ENCODE peak calls at places on chromosome 17, in five cellular contexts. K, C, L, N and P are unnamed samples. For H3K4me1 and H3K36me3, the result is how much of the 10 kb centered on the place peaks cover.

GRCh38 chr17:22138861-22139469 is 446.6 kb downstream of the KCNJ18 start:
- DNase-seq in K (no peak), L (no peak), C (no peak), N (no peak), P (no peak)

GRCh38 chr17:2883544-2884203 is 87.4 kb downstream of the RAP1GAP2 start:
- DNase-seq in L (no peak), K (no peak), C (no peak), N (peak), P (no peak)

GRCh38 chr17:2357237-2357636 is 19.9 kb downstream of the SGSM2 start:
- DNase-seq in K (no peak), N (no peak), L (no peak), C (no peak), P (no peak)

GRCh38 chr17:70278846-70279465 is 109.6 kb downstream of the KCNJ2 start:
- DNase-seq in L (no peak), K (no peak), C (no peak), N (no peak), P (no peak)

GRCh38 chr17:7523033-7523432 is 25.8 kb upstream of the TNFSF12 start:
- DNase-seq in N (peak), L (no peak), C (peak), K (peak), P (peak)

GRCh38 chr17:42683407-42684031 is 1.2 kb downstream of the CNTNAP1 start:
- DNase-seq in C (no peak), L (no peak), K (no peak), N (peak), P (no peak)

GRCh38 chr17:48993305-48993704 is 3.9 kb upstream of the IGF2BP1 start:
- DNase-seq in C (no peak), N (no peak), L (no peak), K (no peak), P (no peak)

GRCh38 chr17:65314212-65314611 is 177.0 kb downstream of the RGS9 start:
- DNase-seq in C (no peak), N (no peak), L (no peak), K (no peak), P (no peak)

GRCh38 chr17:79842136-79842655 is 3.0 kb upstream of the CBX4 start:
- DNase-seq in N (no peak), K (no peak), L (no peak), C (no peak), P (no peak)

GRCh38 chr17:13114601-13115024 is 96.8 kb upstream of the ELAC2 start:
- DNase-seq in L (no peak), C (no peak), K (no peak), N (peak), P (no peak)

GRCh38 chr17:66272699-66273390 is 29.6 kb upstream of the PRKCA start:
- DNase-seq in K (no peak), N (no peak), L (no peak), C (no peak), P (no peak)

GRCh38 chr17:12964162-12964561 is 53.7 kb downstream of the ELAC2 start:
- DNase-seq in C (no peak), K (no peak), L (no peak), N (no peak), P (no peak)

GRCh38 chr17:70378005-70378404 is 208.7 kb downstream of the KCNJ2 start:
- DNase-seq in N (no peak), C (no peak), L (no peak), K (no peak), P (no peak)

GRCh38 chr17:68456529-68457167 is 648 bp downstream of the WIPI1 start:
- DNase-seq in K (no peak), C (no peak), N (peak), L (peak), P (no peak)

GRCh38 chr17:1882836-1883235 is 53.0 kb downstream of the RPA1 start:
- DNase-seq in K (peak), L (no peak), C (no peak), N (peak), P (no peak)

GRCh38 chr17:37465058-37465616 is 24.6 kb upstream of the DUSP14 start:
- DNase-seq in N (no peak), L (no peak), K (no peak), C (no peak), P (no peak)

GRCh38 chr17:57629470-57629869 is 115.6 kb downstream of the CCDC182 start:
- DNase-seq in C (no peak), K (no peak), N (no peak), L (no peak), P (no peak)

GRCh38 chr17:80245566-80246265 is 14.9 kb upstream of the RNF213 start:
- DNase-seq in L (peak), N (no peak), C (no peak), K (no peak), P (no peak)

GRCh38 chr17:43171761-43172487 is 910 bp downstream of the NBR1 start:
- DNase-seq in C (no peak), N (peak), L (no peak), K (no peak), P (no peak)

GRCh38 chr17:69269174-69269998 is 40.8 kb upstream of the ABCA10 start:
- DNase-seq in L (no peak), N (no peak), C (no peak), K (no peak), P (no peak)

GRCh38 chr17:2238432-2239169 is 65.0 kb downstream of the SMG6 start:
- DNase-seq in L (no peak), C (no peak), K (no peak), N (no peak), P (no peak)

GRCh38 chr17:66985338-66985737 is 20.8 kb downstream of the CACNG4 start:
- DNase-seq in K (no peak), L (no peak), C (no peak), N (no peak), P (no peak)

GRCh38 chr17:58336456-58337094 is 8.0 kb upstream of the TSPOAP1 start:
- DNase-seq in K (no peak), N (peak), L (peak), C (no peak), P (no peak)

GRCh38 chr17:68771867-68772515 is 170.8 kb upstream of the FAM20A start:
- DNase-seq in N (no peak), K (no peak), C (no peak), L (no peak), P (no peak)

GRCh38 chr17:76925333-76925935 is 57.2 kb downstream of the MGAT5B start:
- DNase-seq in C (no peak), K (no peak), N (no peak), L (no peak), P (no peak)

GRCh38 chr17:39626171-39626670 is 531 bp upstream of the PPP1R1B start:
- DNase-seq in N (no peak), C (no peak), K (no peak), L (no peak), P (no peak)

GRCh38 chr17:40479754-40480480 is 21.5 kb downstream of the TNS4 start:
- DNase-seq in C (no peak), L (no peak), N (no peak), K (no peak), P (no peak)

GRCh38 chr17:47802341-47803022 is 19.1 kb downstream of the OSBPL7 start:
- DNase-seq in K (peak), L (peak), C (peak), N (peak), P (peak)

GRCh38 chr17:4898351-4898750 is 985 bp upstream of the C17orf107 start:
- DNase-seq in C (no peak), N (no peak), K (no peak), L (no peak), P (no peak)

GRCh38 chr17:80586464-80587228 is 42.0 kb downstream of the RPTOR start:
- DNase-seq in N (no peak), K (no peak), C (no peak), L (no peak), P (no peak)

GRCh38 chr17:19309701-19310100 is 52.8 kb downstream of the B9D1 start:
- DNase-seq in N (peak), C (no peak), K (no peak), L (no peak), P (no peak)

GRCh38 chr17:51230306-51230705 is 29.5 kb downstream of the MBTD1 start:
- DNase-seq in L (no peak), K (no peak), N (peak), C (no peak), P (no peak)

GRCh38 chr17:81053043-81053970 is 18.4 kb downstream of the BAIAP2 start:
- DNase-seq in K (no peak), C (no peak), L (no peak), N (no peak), P (no peak)

GRCh38 chr17:73348824-73349095 is 37.0 kb upstream of the CDC42EP4 start:
- DNase-seq in L (no peak), K (no peak), C (no peak), N (no peak), P (no peak)

GRCh38 chr17:34276826-34277225 is 6.8 kb downstream of the CCL7 start:
- DNase-seq in K (no peak), L (no peak), N (no peak), C (no peak), P (no peak)

GRCh38 chr17:44005865-44006580 is 1.6 kb downstream of the NAGS start:
- DNase-seq in L (no peak), C (no peak), K (peak), N (peak), P (no peak)

GRCh38 chr17:36934759-36935630 is 2.3 kb upstream of the LHX1 start:
- DNase-seq in L (no peak), C (peak), K (no peak), N (peak), P (no peak)

GRCh38 chr17:1447061-1447460 is 9.0 kb downstream of the CRK start:
- DNase-seq in C (no peak), L (no peak), N (no peak), K (no peak), P (no peak)

GRCh38 chr17:32604966-32605365 is 118.2 kb downstream of the CDK5R1 start:
- DNase-seq in N (no peak), C (no peak), K (no peak), L (no peak), P (no peak)

GRCh38 chr17:8447816-8448215 is 12.1 kb downstream of the NDEL1 start:
- DNase-seq in N (peak), L (no peak), C (no peak), K (no peak), P (no peak)

GRCh38 chr17:55434721-55435120 is 13.1 kb upstream of the MMD start:
- DNase-seq in C (no peak), N (no peak), K (no peak), L (no peak), P (no peak)
- H3K4me1 ChIP-seq in C (under half), N (under half), K (under half), L (under half), P (under half)

GRCh38 chr17:17922198-17922901 is 49.9 kb downstream of the TOM1L2 start:
- DNase-seq in K (no peak), L (no peak), N (peak), C (no peak), P (no peak)

GRCh38 chr17:17921192-17922082 is 50.8 kb downstream of the TOM1L2 start:
- DNase-seq in K (no peak), C (no peak), L (no peak), N (peak), P (no peak)

GRCh38 chr17:17915183-17915582 is 57.0 kb downstream of the TOM1L2 start:
- DNase-seq in L (no peak), K (no peak), C (no peak), N (no peak), P (no peak)

GRCh38 chr17:17917394-17917793 is 54.8 kb downstream of the TOM1L2 start:
- DNase-seq in C (no peak), L (no peak), N (no peak), K (no peak), P (no peak)

DNA sequence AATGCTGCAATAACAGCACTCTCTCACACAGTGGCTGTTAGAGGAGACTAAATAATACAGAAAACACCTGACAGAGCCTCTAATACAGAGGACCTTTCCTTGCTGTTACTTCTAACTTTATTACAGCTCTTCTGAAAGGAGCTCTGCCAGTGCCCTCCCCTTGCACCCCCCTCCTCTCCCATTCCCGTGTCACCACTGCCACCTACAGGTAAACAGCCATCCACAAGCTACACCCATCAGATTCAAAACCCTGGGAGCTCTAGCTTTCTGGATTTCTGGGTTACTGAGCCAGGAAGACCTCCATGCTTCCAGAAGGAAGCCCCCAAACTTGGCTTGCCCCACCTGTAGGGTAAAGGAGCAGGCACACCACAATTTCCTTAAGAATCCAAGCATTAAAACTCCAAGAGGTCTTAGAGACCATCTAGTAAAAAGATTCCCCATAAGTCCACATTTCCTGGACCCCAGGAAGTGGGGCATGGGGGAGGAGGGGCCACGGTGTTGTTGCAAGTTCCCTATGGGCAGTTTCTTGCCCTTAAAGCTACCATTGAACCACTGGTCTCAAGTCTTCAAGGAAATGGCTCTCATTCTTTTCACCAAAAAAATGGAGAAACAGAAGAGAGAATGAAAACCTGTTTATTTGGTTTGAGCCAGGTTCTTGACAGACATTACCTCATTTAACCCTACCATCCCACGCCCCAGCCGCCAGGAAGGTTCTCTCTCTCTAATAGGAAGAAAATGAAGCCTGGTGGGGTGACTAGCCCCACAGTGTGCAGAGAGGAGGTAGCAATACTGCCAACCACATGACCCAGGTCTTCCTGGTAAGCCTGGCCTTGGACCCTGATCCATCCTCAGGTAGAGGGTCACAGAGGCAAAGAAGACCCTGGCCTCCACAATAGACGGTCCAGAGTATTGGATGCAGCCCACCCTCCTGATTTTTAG is 52.8 kb downstream of the TOM1L2 start:
- DNase-seq in K (peak), C (peak), L (no peak), N (peak), P (peak)
- H3K27ac ChIP-seq in K (no peak), C (no peak), L (no peak), N (no peak), P (no peak)

DNA sequence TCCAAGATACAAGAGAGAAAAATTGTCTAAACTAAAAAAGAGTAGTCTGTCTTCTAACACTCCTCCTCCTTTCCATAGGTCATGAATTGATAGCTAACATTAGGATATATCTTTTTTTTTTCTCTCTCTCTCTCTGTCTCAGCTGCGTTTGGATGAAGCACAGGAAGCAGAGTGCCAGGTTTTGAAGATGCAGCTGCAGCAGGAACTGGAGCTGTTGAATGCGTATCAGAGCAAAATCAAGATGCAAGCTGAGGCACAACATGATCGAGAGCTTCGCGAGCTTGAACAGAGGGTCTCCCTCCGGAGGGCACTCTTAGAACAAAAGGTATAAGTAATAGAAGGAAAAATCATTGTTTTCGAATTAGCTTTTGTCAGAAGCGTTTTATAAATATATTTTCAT is 32.9 kb downstream of the ABHD15 start:
- DNase-seq in C (no peak), N (no peak), K (no peak), L (peak), P (no peak)
- H3K36me3 ChIP-seq in C (half or more), N (half or more), K (under half), L (half or more), P (under half)

GRCh38 chr17:78674595-78675315 is 97.6 kb upstream of the DNAH17 start:
- DNase-seq in C (no peak), N (peak), L (no peak), K (no peak), P (no peak)
- H3K4me1 ChIP-seq in C (under half), N (under half), L (under half), K (under half), P (under half)